ENCODE peak calls at places on chromosomes 2 and 18, in five cellular contexts. N is fibroblast of villous mesenchyme, W is cardiac fibroblast, U is Caco-2, L is Peyer's patch. J is an unnamed sample.

GRCh38 chr18:11902522-11903292 is 5.4 kb downstream of the MPPE1 start:
- DNase-seq in N (no peak), W (peak; percentile 36), U (no peak), L (no peak), J (peak; percentile 26)

GRCh38 chr2:157260403-157261198 is 3.1 kb downstream of the GALNT5 start:
- DNase-seq in N (peak; percentile 18), W (no peak), U (no peak), L (no peak), J (peak; percentile 4)

GRCh38 chr2:181304011-181304844 is 153.0 kb upstream of the ITGA4 start:
- DNase-seq in N (no peak), W (peak; percentile 3), U (no peak), L (no peak), J (no peak)

GRCh38 chr2:9333591-9334171 is 89.6 kb downstream of the ITGB1BP1 start:
- DNase-seq in N (peak; percentile 84), W (peak; percentile 90), U (peak; percentile 69), L (peak; percentile 64), J (peak; percentile 73)

GRCh38 chr2:45497355-45497754 is 113.7 kb downstream of the SRBD1 start:
- DNase-seq in N (peak; percentile 20), W (no peak), U (no peak), L (no peak), J (no peak)

GRCh38 chr2:45992021-45992745 is 305.0 kb upstream of the EPAS1 start:
- DNase-seq in N (peak; percentile 48), W (peak; percentile 88), U (no peak), L (peak; percentile 54), J (peak; percentile 70)

GRCh38 chr2:121076501-121076820 is 208.5 kb downstream of the TFCP2L1 start:
- DNase-seq in N (no peak), W (no peak), U (peak; percentile 50), L (no peak), J (no peak)

GRCh38 chr2:207163815-207164747 is 1.7 kb downstream of the KLF7 start:
- DNase-seq in N (peak; percentile 52), W (peak; percentile 77), U (no peak), L (peak; percentile 68), J (peak; percentile 59)

GRCh38 chr2:117801826-117802225 is 12.7 kb upstream of the DDX18 start:
- DNase-seq in N (no peak), W (no peak), U (no peak), L (no peak), J (peak; percentile 71)

GRCh38 chr2:186617186-186617585 is 27.3 kb downstream of the ITGAV start:
- DNase-seq in N (no peak), W (no peak), U (no peak), L (no peak), J (no peak)
- H3K4me3 ChIP-seq in N (no peak overlapping the region), W (no peak overlapping the region), U (no peak overlapping the region), L (no peak overlapping the region), J (no peak overlapping the region)

DNA sequence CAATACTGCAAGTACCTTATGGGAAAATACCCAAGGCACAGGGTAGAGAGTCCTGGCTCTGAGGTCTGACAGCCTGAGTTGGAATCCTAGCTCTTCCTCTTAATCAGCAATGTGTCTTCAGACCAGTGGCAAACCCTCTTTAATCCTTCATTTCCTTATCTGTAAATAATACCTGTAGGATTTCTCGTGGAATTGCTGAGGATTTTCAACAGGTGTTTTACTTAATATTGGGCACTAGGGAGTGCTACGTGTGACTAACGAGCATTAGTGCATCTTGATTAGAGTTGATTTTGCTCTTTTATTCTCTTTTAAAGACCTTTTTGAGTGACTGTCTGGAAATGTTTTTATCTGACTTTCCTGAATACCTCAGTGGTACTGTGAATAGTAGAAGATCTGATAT is 48.9 kb downstream of the ARHGAP28 start:
- DNase-seq in N (no peak), W (no peak), U (no peak), L (no peak), J (no peak)
- TF ChIP-seq CTCF in N (no peak), W (no peak), U (no peak), L (no peak), J (no peak)

GRCh38 chr2:178947006-178947405 is 102.9 kb downstream of the CCDC141 start:
- DNase-seq in N (no peak), W (no peak), U (no peak), L (no peak), J (no peak)

GRCh38 chr2:178949151-178949550 is 100.8 kb downstream of the CCDC141 start:
- DNase-seq in N (no peak), W (no peak), U (no peak), L (no peak), J (no peak)

GRCh38 chr2:178946494-178946893 is 103.4 kb downstream of the CCDC141 start:
- DNase-seq in N (no peak), W (no peak), U (no peak), L (no peak), J (no peak)

GRCh38 chr2:178951266-178952006 is 98.5 kb downstream of the CCDC141 start:
- DNase-seq in N (no peak), W (no peak), U (no peak), L (no peak), J (no peak)

DNA sequence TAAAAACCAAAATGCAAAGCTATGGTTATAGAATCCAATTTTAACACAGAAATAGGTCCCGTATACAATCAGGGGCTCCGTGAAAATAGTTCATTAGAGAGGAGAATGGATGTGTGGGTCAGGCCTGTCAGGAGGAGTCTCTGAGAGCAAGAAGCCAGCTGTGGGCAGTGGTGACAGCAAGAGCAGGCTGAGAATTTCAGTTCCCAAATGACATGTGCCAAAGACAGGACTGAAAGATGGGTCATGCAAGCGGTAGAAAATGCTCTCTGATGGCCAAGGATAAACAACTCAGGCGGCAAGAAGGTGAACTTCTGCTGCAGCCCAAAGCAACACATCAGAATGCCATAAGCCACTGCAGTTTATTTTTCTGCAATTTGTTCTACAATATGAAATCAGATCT is 100.4 kb downstream of the CCDC141 start:
- DNase-seq in N (no peak), W (no peak), U (no peak), L (no peak), J (no peak)
- H3K4me3 ChIP-seq in N (no peak overlapping the region), W (no peak overlapping the region), U (no peak overlapping the region), L (no peak overlapping the region), J (no peak overlapping the region)

GRCh38 chr2:127531133-127531709 is 4.3 kb upstream of the MYO7B start:
- DNase-seq in N (no peak), W (no peak), U (no peak), L (peak; percentile 72), J (peak; percentile 63)
- TF ChIP-seq CTCF in N (no peak), W (no peak), U (no peak), L (peak; percentile 69), J (no peak)

DNA sequence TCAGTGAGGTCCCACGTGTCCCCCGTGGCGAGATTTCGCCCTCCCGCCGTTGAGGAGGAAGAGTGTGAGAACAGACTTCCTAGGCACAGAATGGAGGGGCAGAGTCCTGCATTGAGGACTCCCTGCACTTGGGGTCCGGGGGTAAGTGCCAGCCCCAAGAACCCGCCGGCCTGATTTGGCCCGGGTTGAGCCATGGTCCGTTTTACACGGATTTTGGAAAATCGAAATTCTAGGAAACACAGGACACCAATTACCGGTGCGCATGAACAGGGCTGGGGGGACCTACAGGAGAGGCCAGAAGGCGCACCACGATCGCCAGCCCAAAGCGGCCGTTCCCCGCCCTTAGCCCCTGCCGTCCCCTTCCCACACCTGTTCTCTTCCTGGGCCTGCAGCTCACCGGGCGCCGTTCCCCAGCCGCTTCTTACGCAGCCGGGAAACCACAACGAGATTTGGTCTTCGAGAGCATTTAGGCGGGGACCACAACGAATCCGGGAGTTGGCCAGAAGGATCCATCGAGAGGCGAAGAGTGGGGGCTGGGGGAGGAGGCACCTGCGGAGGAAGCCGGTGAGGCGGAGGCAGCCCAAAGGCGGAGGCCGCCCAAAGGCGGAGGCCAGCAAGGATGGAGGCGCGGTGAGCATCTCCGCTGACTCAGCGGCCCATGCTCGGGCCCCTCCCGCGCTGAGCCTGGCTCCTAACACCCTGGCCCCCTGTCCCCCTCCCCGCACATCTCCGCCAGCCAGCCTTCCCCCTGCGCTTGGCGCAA is 464 bp upstream of the TLX2 start:
- DNase-seq in N (no peak), W (no peak), U (no peak), L (peak; percentile 50), J (peak; percentile 31)
- H3K4me3 ChIP-seq in N (no peak overlapping the region), W (no peak overlapping the region), U (peak overlapping the region; percentile 13), L (no peak overlapping the region), J (no peak overlapping the region)

DNA sequence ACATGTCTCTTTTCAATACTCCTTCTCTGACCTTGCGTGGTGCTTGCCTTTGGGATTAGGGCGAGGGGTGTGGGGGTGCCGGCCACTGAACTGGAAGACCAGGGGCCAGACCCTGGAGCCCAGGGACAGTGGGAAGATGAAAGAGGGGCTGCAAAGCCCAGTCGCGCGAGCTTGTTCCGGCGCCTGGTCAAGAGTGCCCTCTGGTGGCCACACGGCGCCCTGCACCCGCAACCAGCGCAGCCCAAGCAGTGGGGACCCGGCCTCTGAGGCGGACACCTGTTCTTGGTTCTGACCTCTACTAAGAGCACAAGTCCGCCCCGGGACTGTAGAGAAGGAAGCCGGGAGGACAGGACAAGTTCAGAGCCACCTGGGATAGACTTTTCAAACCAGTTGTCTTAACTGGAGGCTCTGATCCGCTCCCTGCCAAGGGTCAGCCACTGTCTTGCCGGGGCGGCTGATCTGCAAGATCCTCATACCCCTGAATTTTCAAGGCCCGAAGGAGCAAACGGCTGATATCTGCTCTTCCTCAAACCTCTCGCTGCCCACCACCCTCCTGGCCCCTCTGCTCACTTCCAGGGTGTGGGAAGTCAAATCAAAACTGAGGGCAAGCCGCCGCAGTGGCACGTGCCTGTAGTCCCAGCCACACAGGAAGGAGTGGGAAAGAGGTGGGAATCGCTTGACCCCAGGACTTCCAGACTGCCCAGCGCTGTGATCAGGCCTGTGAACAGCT is 14.9 kb upstream of the MSH6 start:
- DNase-seq in N (peak; percentile 53), W (peak; percentile 63), U (peak; percentile 66), L (peak; percentile 79), J (peak; percentile 76)
- TF ChIP-seq CTCF in N (peak; percentile 98), W (peak; percentile 99), U (peak; percentile 99), L (peak; percentile 93), J (peak; percentile 95)

DNA sequence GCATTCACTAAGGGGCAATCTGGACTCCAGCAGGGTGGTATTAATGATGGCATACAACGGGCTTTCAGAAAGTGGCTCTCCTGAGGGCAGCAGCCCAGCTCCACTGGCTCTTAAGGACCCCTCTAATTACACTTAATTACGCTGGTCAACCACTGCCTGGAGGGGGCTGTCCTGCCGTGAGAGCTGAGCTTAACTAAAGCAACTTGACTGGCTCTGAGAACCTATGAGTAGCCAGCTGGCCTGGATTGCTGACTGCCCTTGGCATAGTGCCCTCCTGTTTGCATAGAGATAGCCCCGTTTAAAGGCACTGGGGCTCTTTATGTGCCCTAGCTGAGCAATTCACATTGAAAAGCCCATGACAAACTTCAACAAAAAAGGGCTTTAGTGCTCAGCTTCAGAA is 3.8 kb downstream of the LIPG start:
- DNase-seq in N (no peak), W (peak; percentile 85), U (no peak), L (no peak), J (peak; percentile 61)
- H3K4me3 ChIP-seq in N (no peak overlapping the region), W (no peak overlapping the region), U (no peak overlapping the region), L (no peak overlapping the region), J (no peak overlapping the region)

GRCh38 chr2:150526827-150527226 is 39.4 kb upstream of the RND3 start:
- DNase-seq in N (peak; percentile 85), W (peak; percentile 93), U (peak; percentile 77), L (no peak), J (peak; percentile 93)
- TF ChIP-seq CTCF in N (no peak), W (no peak), U (no peak), L (no peak), J (no peak)